ENCODE peak calls at places on chromosomes 4 and X, in nine cellular contexts. K is A549; M is body of pancreas; G is ovary; R is IMR-90; X is PC-3; P is right atrium auricular region; N is gastrocnemius medialis; O is CD8-positive, alpha-beta T cell. S is an unnamed sample.

GRCh38 chr4:37279894-37280592 is 35.5 kb downstream of the NWD2 start:
- DNase-seq in X (peak), G (no peak), P (no peak), O (no peak), R (no peak), N (no peak), K (no peak), M (no peak), S (no peak)

GRCh38 chr4:64121803-64122202 is 287.4 kb downstream of the TECRL start:
- DNase-seq in M (no peak), N (no peak), P (no peak), O (no peak), G (no peak), R (no peak), X (no peak), K (no peak), S (no peak)

GRCh38 chr4:154868423-154869194 is 87.5 kb downstream of the RBM46 start:
- DNase-seq in M (no peak), P (no peak), G (no peak), O (no peak), K (no peak), R (no peak), N (no peak), X (no peak), S (no peak)

GRCh38 chr4:74338792-74339333 is 26.1 kb upstream of the EREG start:
- DNase-seq in M (no peak), O (no peak), K (no peak), X (no peak), R (peak), N (no peak), G (no peak), P (no peak), S (no peak)

GRCh38 chr4:24743931-24744330 is 51.4 kb upstream of the SOD3 start:
- DNase-seq in G (no peak), R (peak), K (no peak), X (no peak), P (no peak), N (no peak), O (no peak), M (no peak), S (no peak)

GRCh38 chr4:2812985-2813384 is 20.1 kb downstream of the SH3BP2 start:
- DNase-seq in O (no peak), P (no peak), G (no peak), R (no peak), N (no peak), M (no peak), X (no peak), K (no peak), S (no peak)

GRCh38 chrX:3142259-3143042 is 101.2 kb downstream of the ARSF start:
- DNase-seq in N (no peak), X (no peak), K (no peak), G (no peak), R (no peak), M (no peak), P (no peak), O (no peak), S (no peak)

GRCh38 chr4:82043081-82043808 is 330.5 kb downstream of the HNRNPD start:
- DNase-seq in R (no peak), M (peak), O (no peak), G (no peak), P (no peak), X (no peak), K (no peak), N (no peak), S (no peak)

GRCh38 chrX:57817302-57817701 is 93.0 kb downstream of the ZXDA start:
- DNase-seq in N (no peak), K (no peak), G (no peak), O (no peak), X (peak), P (no peak), M (no peak), R (no peak), S (no peak)

GRCh38 chr4:66017671-66018070 is 347.4 kb upstream of the EPHA5 start:
- DNase-seq in M (no peak), R (no peak), P (no peak), X (no peak), N (no peak), K (no peak), O (no peak), G (no peak), S (no peak)

GRCh38 chrX:2676794-2677675 is 14.1 kb upstream of the CD99 start:
- DNase-seq in N (no peak), G (no peak), X (peak), R (no peak), P (no peak), K (no peak), M (no peak), O (no peak), S (no peak)

GRCh38 chr4:169657470-169658107 is 37.2 kb downstream of the CLCN3 start:
- DNase-seq in G (no peak), R (no peak), P (no peak), X (no peak), N (no peak), K (no peak), O (no peak), M (no peak), S (no peak)

GRCh38 chrX:26409636-26410035 is 193.7 kb downstream of the MAGEB5 start:
- DNase-seq in K (no peak), R (no peak), N (no peak), P (no peak), X (no peak), G (no peak), O (no peak), M (no peak), S (no peak)

GRCh38 chrX:114626323-114626722 is 42.4 kb downstream of the HTR2C start:
- DNase-seq in M (no peak), R (peak), N (no peak), O (no peak), G (no peak), P (no peak), K (peak), X (peak), S (no peak)

GRCh38 chrX:129932792-129933321 is 26.9 kb downstream of the UTP14A start:
- DNase-seq in P (no peak), R (no peak), K (peak), X (peak), G (peak), M (peak), N (peak), O (no peak), S (peak)
- H3K27ac ChIP-seq in P (peak), R (peak), K (peak), X (no peak), G (peak), M (peak), N (peak), O (no peak), S (no peak)

GRCh38 chrX:119190251-119190651 is 45.8 kb upstream of the PGRMC1 start:
- DNase-seq in K (no peak), N (peak), G (no peak), M (no peak), O (no peak), P (no peak), R (no peak), X (no peak), S (no peak)

GRCh38 chrX:119189115-119189514 is 47.0 kb upstream of the PGRMC1 start:
- DNase-seq in G (no peak), P (no peak), M (no peak), O (no peak), K (no peak), X (peak), R (no peak), N (no peak), S (no peak)

GRCh38 chrX:119189586-119189985 is 46.5 kb upstream of the PGRMC1 start:
- DNase-seq in P (peak), K (no peak), M (no peak), N (peak), G (no peak), O (no peak), X (no peak), R (no peak), S (no peak)

GRCh38 chrX:119190736-119191282 is 45.3 kb upstream of the PGRMC1 start:
- DNase-seq in X (no peak), M (no peak), N (no peak), O (no peak), R (peak), K (no peak), P (peak), G (peak), S (no peak)

DNA sequence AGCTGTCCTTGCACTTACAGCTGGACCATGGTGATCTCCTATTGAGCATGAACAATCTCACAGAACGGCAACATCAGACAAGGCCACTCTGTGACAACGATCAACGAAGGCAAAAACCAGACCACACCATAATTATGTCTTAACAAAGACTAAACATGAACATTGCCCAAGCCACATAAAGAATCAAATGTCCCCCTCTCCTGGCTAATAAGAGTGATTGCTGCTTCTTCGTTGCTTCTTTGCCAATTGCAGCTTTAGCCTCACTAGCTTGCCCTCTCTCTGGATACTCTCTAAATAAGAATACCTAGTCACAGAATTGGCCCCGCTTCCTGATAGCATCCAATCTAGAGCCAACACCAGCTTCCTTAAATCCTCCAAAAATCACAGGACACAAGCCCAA is 41.5 kb upstream of the PGRMC1 start:
- DNase-seq in G (no peak), P (no peak), N (no peak), R (no peak), X (peak), O (no peak), K (no peak), M (no peak), S (no peak)
- TF ChIP-seq CTCF in G (no peak), P (no peak), N (peak), R (no peak), X (peak), O (no peak), K (peak), M (no peak), S (no peak)

DNA sequence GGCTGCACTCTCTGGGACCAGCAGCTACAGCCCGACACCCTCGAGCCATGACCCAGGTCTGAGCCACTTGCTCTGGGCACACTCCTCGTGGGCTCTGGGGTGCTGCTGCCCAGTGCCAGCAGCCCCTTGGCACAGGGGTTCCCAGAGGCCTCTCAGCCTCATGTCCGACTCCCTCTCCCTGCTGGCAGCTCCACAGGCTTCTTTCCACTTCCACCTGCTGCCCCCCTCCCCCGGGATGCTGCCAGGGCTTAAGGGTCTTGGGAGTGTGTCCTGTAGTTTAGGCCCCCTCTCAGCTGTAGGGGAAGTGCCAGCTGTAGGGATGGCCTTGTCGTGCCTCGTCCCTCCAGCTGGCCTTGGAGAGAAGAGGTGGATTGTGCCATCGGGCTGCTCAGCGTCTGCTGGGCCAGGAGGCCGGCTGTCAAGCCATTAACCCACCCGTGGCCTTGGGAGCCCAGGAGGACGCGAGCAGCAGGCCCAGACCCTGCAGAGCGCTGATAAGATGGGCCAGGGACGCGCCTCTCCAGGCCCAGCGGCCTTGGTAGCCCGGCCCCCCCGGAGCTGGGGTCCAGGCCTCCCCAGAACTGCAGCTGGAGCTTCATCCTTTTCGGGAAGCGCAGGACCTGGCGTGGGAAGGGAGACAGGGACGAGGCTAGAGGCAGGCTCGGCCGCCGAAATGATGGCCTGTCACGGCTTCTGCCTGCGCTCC is 1.0 kb upstream of the USP27X start:
- DNase-seq in M (no peak), R (no peak), G (no peak), P (no peak), O (no peak), X (no peak), N (no peak), K (no peak), S (peak)
- H3K4me3 ChIP-seq in M (no peak), R (peak), G (peak), P (peak), O (peak), X (peak), N (peak), K (peak), S (peak)

DNA sequence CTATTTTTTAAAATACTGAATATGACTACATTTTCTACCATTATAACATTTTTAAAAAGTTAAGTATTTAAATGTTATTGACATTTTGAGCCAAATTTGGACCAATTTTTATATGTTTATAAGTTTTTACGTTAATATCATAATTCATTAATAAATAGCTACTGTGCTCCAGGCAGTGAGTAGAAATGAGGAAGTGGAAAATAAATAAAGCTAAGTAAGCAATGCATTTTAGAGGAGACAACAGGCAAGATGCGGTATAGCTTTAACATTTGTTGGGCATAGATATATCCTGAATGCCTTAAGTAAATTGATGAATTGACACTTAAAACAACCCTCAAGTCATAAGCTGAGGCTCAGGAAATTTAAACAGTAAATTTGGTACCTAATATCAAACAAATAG is 474.8 kb downstream of the PCDH10 start:
- DNase-seq in X (no peak), N (no peak), R (no peak), M (no peak), P (no peak), K (no peak), G (no peak), O (no peak), S (no peak)
- H3K27ac ChIP-seq in X (no peak), N (no peak), R (no peak), M (no peak), P (no peak), K (no peak), G (no peak), O (no peak), S (no peak)

DNA sequence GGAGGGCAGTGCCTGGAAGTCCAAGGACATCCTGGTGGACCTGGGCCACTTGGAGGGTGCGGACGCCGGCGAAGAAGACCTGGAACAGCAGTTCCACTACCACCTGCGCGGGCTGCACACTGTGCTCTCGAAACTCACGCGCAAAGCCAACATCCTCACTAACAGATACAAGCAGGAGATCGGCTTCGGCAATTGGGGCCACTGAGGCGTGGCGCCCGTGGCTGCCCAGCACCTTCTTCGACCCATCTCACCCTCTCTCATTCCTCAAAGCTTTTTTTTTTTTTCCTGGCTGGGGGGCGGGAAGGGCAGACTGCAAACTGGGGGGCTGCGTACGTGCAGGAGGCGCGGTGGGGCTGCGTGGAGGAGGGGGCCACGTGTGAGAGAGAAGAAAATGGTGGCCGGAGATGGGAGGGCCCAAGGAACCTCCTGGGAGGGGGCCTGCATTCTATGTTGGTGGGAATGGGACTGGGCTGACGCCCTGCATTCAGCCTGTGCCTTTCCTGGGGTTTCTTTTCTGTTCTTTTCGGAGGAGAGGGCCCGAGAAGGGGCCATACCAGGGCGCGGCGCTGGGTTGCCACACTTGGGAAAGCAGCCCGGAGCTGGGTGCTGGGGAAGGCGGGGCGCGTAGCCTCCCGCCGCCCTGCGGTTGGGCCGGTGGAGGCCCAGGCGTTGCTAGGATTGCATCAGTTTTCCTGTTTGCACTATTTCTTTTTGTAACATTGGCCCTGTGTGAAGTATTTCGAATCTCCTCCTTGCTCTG is 4.2 kb downstream of the MID1IP1 start:
- DNase-seq in P (peak), X (peak), M (peak), K (peak), R (peak), N (peak), G (peak), O (peak), S (peak)
- TF ChIP-seq CTCF in P (no peak), X (no peak), M (no peak), K (no peak), R (no peak), N (no peak), G (no peak), O (no peak), S (no peak)

GRCh38 chr4:176782794-176783193 is 9.9 kb downstream of the VEGFC start:
- DNase-seq in O (no peak), X (no peak), N (no peak), R (peak), M (no peak), P (no peak), K (no peak), G (no peak), S (no peak)
- H3K4me3 ChIP-seq in O (no peak), X (peak), N (no peak), R (no peak), M (no peak), P (no peak), K (no peak), G (no peak), S (no peak)

DNA sequence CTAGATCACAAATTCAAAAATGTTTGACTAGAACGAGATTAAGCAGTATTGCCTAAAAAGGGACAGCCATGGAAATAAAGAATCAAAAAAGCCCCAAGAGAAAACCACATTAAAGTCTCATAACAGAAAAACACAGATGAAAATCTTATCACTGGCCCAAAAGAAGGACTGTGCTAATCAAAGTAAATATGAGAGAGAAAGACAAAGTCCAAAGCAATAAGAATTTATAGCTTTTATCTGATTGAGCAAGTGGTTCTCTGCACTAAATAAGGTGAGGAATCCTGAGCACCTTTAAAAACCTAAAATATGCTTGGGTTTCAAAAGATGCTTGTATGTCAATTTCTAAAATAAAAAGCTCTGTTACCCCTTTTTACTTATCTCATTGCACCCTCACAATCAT is 409.3 kb downstream of the GASK1B start:
- DNase-seq in G (no peak), O (no peak), P (no peak), M (no peak), X (no peak), N (no peak), R (no peak), K (no peak), S (no peak)
- H3K27ac ChIP-seq in G (no peak), O (no peak), P (no peak), M (no peak), X (no peak), N (no peak), R (no peak), K (no peak), S (no peak)

GRCh38 chr4:73036123-73036522 is 33.4 kb downstream of the COX18 start:
- DNase-seq in K (no peak), O (no peak), X (no peak), R (no peak), G (no peak), M (no peak), P (no peak), N (no peak), S (no peak)

GRCh38 chr4:73034896-73035295 is 34.6 kb downstream of the COX18 start:
- DNase-seq in M (no peak), X (no peak), O (no peak), N (no peak), P (no peak), K (no peak), G (no peak), R (no peak), S (no peak)

DNA sequence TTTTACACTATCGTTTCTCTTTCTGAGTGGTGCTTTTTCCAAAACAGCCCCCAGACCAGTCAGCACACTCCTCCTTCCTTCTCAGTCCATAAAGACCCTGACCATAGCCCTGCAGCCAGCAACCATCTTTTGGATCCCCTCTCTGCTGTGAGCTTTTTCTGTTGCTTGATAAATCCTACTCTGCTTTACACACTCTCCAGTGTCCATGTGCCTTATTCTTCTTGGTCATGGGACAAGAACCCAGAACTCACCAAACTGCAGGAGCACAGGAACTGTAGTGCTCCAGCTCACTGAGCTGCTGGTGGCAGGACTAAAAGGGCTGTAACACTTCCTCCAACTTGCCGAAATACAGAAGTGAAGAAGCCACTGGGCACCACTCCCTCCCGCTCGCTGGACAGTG is 32.5 kb downstream of the COX18 start:
- DNase-seq in G (no peak), M (no peak), X (no peak), R (no peak), P (no peak), N (no peak), K (no peak), O (no peak), S (no peak)
- TF ChIP-seq CTCF in G (no peak), M (no peak), X (no peak), R (no peak), P (no peak), N (no peak), K (no peak), O (no peak), S (no peak)

S was measured in left lung.